ENCODE peak calls at places on chromosomes 2 and 18, in nine cellular contexts. B, R, V, F, W, X, J, Z and Q are unnamed samples.

GRCh38 chr2:31563273-31563839 is 17.4 kb downstream of the SRD5A2 start:
- DNase-seq in B (no peak), R (no peak), V (peak), F (no peak), W (no peak), X (no peak), J (no peak), Z (no peak), Q (peak)

GRCh38 chr2:100451734-100452133 is 18.5 kb upstream of the NMS start:
- DNase-seq in B (no peak), R (no peak), V (no peak), F (no peak), W (no peak), X (no peak), J (no peak), Z (no peak), Q (no peak)

GRCh38 chr2:182824759-182825143 is 41.7 kb downstream of the FRZB start:
- DNase-seq in B (no peak), R (no peak), V (no peak), F (no peak), W (no peak), X (no peak), J (no peak), Z (no peak), Q (no peak)

GRCh38 chr2:241797441-241798080 is 11.4 kb upstream of the NEU4 start:
- DNase-seq in B (no peak), R (no peak), V (no peak), F (peak), W (no peak), X (no peak), J (no peak), Z (peak), Q (no peak)

GRCh38 chr2:201973316-201973715 is 60.3 kb upstream of the FZD7 start:
- DNase-seq in B (no peak), R (no peak), V (no peak), F (no peak), W (no peak), X (no peak), J (no peak), Z (no peak), Q (no peak)

GRCh38 chr2:199704358-199705238 is 146.4 kb downstream of the FTCDNL1 start:
- DNase-seq in B (peak), R (peak), V (peak), F (peak), W (peak), X (peak), J (no peak), Z (no peak), Q (peak)

GRCh38 chr2:221263572-221263971 is 308.5 kb downstream of the EPHA4 start:
- DNase-seq in B (no peak), R (no peak), V (no peak), F (no peak), W (no peak), X (no peak), J (no peak), Z (no peak), Q (no peak)

GRCh38 chr2:229511524-229511923 is 202.8 kb downstream of the DNER start:
- DNase-seq in B (no peak), R (no peak), V (no peak), F (no peak), W (no peak), X (no peak), J (no peak), Z (no peak), Q (no peak)

GRCh38 chr2:227816507-227817274 is 3.0 kb downstream of the CCL20 start:
- DNase-seq in B (peak), R (no peak), V (peak), F (no peak), W (peak), X (no peak), J (no peak), Z (no peak), Q (peak)

GRCh38 chr2:11512431-11512830 is 21.4 kb upstream of the GREB1 start:
- DNase-seq in B (no peak), R (no peak), V (no peak), F (no peak), W (no peak), X (no peak), J (no peak), Z (peak), Q (no peak)
- TF ChIP-seq CTCF in B (no peak), R (no peak), V (no peak), F (no peak), W (no peak), X (no peak), J (no peak), Z (no peak), Q (no peak)

GRCh38 chr2:218292700-218293014 is 354 bp upstream of the TMBIM1 start:
- DNase-seq in B (no peak), R (no peak), V (no peak), F (no peak), W (no peak), X (no peak), J (no peak), Z (no peak), Q (no peak)
- H3K4me3 ChIP-seq in B (peak), R (peak), V (peak), F (peak), W (peak), X (no peak), J (peak), Z (peak), Q (peak)

GRCh38 chr2:3823748-3824147 is 120.4 kb downstream of the DCDC2C start:
- DNase-seq in B (peak), R (peak), V (peak), F (no peak), W (peak), X (no peak), J (no peak), Z (no peak), Q (peak)

DNA sequence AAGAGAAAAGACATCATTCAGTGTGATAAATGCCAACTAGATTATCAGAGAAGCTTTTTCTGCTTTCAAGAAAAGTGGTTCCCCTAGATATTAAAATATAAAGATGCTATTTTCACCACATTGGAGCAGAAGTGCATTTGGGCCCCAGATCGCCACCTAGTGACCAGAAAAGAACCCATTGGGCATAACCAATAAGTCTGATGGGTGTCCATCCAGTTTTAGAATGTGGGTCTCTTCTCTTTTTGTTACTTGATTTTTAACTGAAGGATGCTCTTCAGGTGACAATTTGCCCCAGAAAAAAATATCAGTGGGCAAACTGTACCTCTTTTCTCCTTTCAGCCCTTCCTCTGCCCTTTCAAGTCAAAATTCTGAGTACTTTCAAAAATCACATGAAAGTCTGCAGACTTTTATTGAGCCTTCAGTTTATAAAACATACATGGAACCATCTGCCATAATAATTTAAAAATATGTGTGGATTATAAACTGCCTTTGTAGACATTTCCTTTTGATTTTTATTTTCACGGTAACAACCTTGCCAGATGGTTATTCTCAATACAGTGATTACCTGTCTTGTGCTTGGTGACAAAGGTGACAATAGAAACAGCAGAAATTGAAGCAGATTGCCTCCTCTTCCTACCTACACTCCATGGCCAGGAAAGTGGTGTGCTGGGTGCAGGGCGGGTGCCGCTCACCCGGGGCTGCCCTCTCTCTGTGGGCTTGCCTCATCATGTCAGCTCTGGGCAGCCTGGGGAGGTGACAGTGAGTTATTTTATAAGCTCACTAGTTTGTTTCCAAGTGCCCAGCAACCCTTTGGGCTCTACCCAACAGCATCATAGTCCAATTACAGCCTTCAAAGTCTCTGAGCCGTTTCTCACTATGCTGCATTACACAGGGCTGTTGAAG is 124.5 kb downstream of the DCDC2C start:
- DNase-seq in B (peak), R (no peak), V (peak), F (no peak), W (peak), X (no peak), J (peak), Z (no peak), Q (peak)
- TF ChIP-seq CTCF in B (peak), R (peak), V (peak), F (no peak), W (peak), X (peak), J (peak), Z (no peak), Q (peak)

DNA sequence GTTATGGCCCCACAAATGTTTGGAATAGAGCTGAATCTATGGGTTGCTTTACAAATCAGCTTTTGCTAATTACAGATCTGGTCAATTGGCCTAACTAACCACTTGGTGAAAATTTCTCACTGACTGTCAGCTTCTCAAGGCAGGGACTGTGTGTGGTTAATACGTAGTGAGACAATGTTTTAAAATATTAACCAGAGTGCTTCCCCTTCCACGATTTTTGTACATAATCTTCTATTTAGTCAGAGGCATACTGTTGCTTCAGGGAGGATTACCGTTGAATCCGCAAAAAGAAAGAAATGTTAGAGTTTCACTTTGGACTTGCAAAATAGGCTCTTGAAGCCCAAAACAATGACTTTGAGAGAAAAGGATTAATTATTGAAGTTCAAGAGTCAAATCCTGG is 14.9 kb upstream of the KCNS3 start:
- DNase-seq in B (no peak), R (no peak), V (no peak), F (no peak), W (no peak), X (no peak), J (no peak), Z (no peak), Q (no peak)
- H3K4me3 ChIP-seq in B (no peak), R (no peak), V (no peak), F (no peak), W (no peak), X (no peak), J (no peak), Z (no peak), Q (no peak)

GRCh38 chr18:23428821-23429220 is 24.3 kb upstream of the RIOK3 start:
- DNase-seq in B (no peak), R (no peak), V (no peak), F (no peak), W (no peak), X (no peak), J (no peak), Z (no peak), Q (no peak)

GRCh38 chr18:23421277-23421676 is 31.8 kb upstream of the RIOK3 start:
- DNase-seq in B (no peak), R (no peak), V (no peak), F (peak), W (no peak), X (no peak), J (no peak), Z (no peak), Q (no peak)

GRCh38 chr18:23424616-23425015 is 28.5 kb upstream of the RIOK3 start:
- DNase-seq in B (no peak), R (no peak), V (no peak), F (no peak), W (no peak), X (no peak), J (no peak), Z (no peak), Q (no peak)

DNA sequence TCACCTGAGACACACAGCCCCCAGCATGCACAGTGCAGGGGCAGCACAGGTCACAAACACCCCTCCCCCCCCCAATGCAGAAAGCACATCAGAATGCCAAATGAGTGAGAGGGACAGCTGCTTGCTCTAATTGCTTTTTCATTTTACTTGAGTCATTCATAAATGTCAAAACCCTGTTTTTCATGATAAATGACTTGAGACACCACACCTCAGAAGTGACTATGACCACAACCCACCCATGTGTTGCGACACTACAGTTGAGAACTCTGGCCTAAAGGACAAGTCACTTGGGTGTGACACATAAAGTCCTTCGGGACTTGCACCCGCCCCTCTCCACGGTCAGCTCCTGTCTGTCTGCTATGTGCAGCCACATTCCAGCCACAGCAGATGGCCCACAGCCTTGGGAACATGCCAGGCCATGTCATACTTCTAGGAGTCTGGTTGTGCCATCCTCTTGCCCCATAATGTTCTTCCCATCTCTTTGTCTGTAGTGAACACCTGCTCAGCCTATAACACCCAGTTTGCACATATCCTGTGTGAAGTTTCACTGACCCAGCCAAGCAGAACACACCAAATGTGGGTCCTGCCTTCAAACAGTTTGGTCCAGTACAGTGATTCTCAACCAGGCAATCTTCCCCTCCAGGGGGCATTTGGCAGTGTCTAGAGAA is 30.2 kb upstream of the RIOK3 start:
- DNase-seq in B (peak), R (peak), V (peak), F (peak), W (peak), X (no peak), J (no peak), Z (no peak), Q (peak)
- TF ChIP-seq CTCF in B (no peak), R (no peak), V (no peak), F (no peak), W (no peak), X (no peak), J (no peak), Z (no peak), Q (no peak)

GRCh38 chr2:8219096-8219495 is 462.8 kb upstream of the ID2 start:
- DNase-seq in B (no peak), R (no peak), V (no peak), F (no peak), W (no peak), X (no peak), J (no peak), Z (no peak), Q (no peak)
- H3K4me3 ChIP-seq in B (no peak), R (no peak), V (no peak), F (no peak), W (no peak), X (no peak), J (no peak), Z (no peak), Q (no peak)

GRCh38 chr2:205001306-205001966 is 456.2 kb downstream of the PARD3B start:
- DNase-seq in B (no peak), R (no peak), V (no peak), F (no peak), W (no peak), X (no peak), J (no peak), Z (no peak), Q (no peak)

GRCh38 chr2:205003288-205003687 is 458.0 kb downstream of the PARD3B start:
- DNase-seq in B (no peak), R (no peak), V (no peak), F (no peak), W (no peak), X (no peak), J (no peak), Z (no peak), Q (no peak)

GRCh38 chr2:205002390-205002789 is 457.1 kb downstream of the PARD3B start:
- DNase-seq in B (no peak), R (no peak), V (no peak), F (no peak), W (no peak), X (no peak), J (no peak), Z (no peak), Q (no peak)
- TF ChIP-seq CTCF in B (no peak), R (no peak), V (no peak), F (no peak), W (no peak), X (no peak), J (no peak), Z (no peak), Q (no peak)

DNA sequence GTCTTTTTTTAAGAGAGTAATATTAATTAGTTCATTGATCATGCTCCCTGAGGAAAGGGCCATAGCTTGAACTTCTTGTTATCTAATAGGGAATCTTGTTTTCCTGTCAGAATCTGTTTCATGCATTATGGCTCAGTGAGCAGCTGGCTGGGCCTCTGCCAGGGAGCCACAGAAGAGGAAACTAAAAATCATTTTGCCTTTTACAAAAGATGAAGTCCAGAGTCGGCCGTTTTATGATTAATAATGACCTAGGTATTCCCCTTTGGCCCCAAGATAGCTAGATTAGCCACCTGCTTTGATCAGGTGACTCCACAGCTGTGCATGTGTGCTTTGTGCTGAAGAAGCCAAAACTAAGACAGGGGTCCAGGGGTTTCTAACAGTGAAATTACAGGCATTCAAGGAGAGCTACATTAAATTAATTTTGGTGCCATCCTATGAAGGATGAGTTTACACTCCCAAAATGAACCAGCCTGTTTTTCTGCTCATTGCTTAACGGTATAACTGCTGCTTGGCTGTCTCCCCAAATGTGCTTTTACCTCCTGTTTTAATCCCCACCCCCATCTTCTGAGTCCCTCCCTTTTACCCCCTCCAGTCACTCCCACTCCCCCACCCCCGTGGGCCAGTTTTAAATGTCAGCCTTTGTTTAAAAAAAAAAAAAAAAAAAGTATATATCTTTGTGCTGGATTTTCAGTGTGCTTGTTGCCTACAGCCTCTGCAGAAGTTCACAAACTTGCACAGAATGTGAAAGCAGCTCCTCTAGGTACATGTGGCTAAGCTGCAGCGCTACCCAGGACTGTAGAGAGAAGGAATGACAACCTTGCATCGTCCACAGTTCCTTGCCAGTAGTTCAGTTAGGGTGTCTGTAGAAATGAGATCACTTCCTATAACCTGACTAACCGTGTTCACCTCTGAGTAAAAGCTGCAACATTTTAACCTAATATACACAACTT is 93.1 kb downstream of the CABLES1 start:
- DNase-seq in B (peak), R (no peak), V (peak), F (peak), W (peak), X (peak), J (no peak), Z (no peak), Q (peak)
- H3K4me3 ChIP-seq in B (no peak), R (no peak), V (no peak), F (no peak), W (no peak), X (no peak), J (no peak), Z (no peak), Q (no peak)

GRCh38 chr2:45713591-45713990 is 62.1 kb downstream of the PRKCE start:
- DNase-seq in B (no peak), R (no peak), V (no peak), F (no peak), W (no peak), X (no peak), J (no peak), Z (no peak), Q (no peak)

GRCh38 chr2:45713126-45713525 is 61.7 kb downstream of the PRKCE start:
- DNase-seq in B (no peak), R (no peak), V (no peak), F (no peak), W (no peak), X (no peak), J (no peak), Z (no peak), Q (no peak)

GRCh38 chr2:45710468-45710867 is 59.0 kb downstream of the PRKCE start:
- DNase-seq in B (no peak), R (no peak), V (no peak), F (no peak), W (no peak), X (no peak), J (no peak), Z (no peak), Q (no peak)

GRCh38 chr2:45711224-45711623 is 59.7 kb downstream of the PRKCE start:
- DNase-seq in B (no peak), R (no peak), V (no peak), F (no peak), W (no peak), X (no peak), J (no peak), Z (no peak), Q (no peak)

GRCh38 chr2:45712538-45712937 is 61.1 kb downstream of the PRKCE start:
- DNase-seq in B (no peak), R (no peak), V (no peak), F (peak), W (no peak), X (no peak), J (no peak), Z (no peak), Q (no peak)
- TF ChIP-seq CTCF in B (no peak), R (no peak), V (no peak), F (no peak), W (no peak), X (no peak), J (no peak), Z (no peak), Q (peak)